ENCODE peak calls at places on chromosomes 4 and X, in five cellular contexts. One of them, this sample, is unnamed.

GRCh38 chr4:130336585-130337217 is 1240.7 kb downstream of the C4orf33 start:
- DNase-seq in coronary artery: no peak
- DNase-seq in dorsolateral prefrontal cortex: no peak
- DNase-seq in kidney: no peak
- DNase-seq in neural crest cell: no peak
- DNase-seq in this sample: no peak

GRCh38 chrX:519741-520140 is 110.8 kb upstream of the SHOX start:
- DNase-seq in kidney: no peak
- DNase-seq in coronary artery: no peak
- DNase-seq in dorsolateral prefrontal cortex: no peak
- DNase-seq in neural crest cell: no peak
- DNase-seq in this sample: no peak

GRCh38 chr4:138689593-138689992 is 326.0 kb upstream of the NOCT start:
- DNase-seq in kidney: no peak
- DNase-seq in dorsolateral prefrontal cortex: no peak
- DNase-seq in coronary artery: no peak
- DNase-seq in neural crest cell: no peak
- DNase-seq in this sample: no peak

GRCh38 chrX:12894074-12894691 is 12.2 kb upstream of the TLR8 start:
- DNase-seq in dorsolateral prefrontal cortex: peak
- DNase-seq in coronary artery: no peak
- DNase-seq in kidney: no peak
- DNase-seq in neural crest cell: peak
- DNase-seq in this sample: peak

GRCh38 chrX:69262036-69262905 is 97.0 kb upstream of the PJA1 start:
- DNase-seq in neural crest cell: no peak
- DNase-seq in coronary artery: no peak
- DNase-seq in dorsolateral prefrontal cortex: no peak
- DNase-seq in kidney: no peak
- DNase-seq in this sample: no peak

GRCh38 chrX:109624641-109625311 is at the start of gene KCNE5:
- DNase-seq in neural crest cell: peak
- DNase-seq in dorsolateral prefrontal cortex: no peak
- DNase-seq in coronary artery: no peak
- DNase-seq in kidney: peak
- DNase-seq in this sample: peak

GRCh38 chr4:5976921-5977320 is 41.3 kb downstream of the C4orf50 start:
- DNase-seq in kidney: peak
- DNase-seq in coronary artery: peak
- DNase-seq in dorsolateral prefrontal cortex: no peak
- DNase-seq in neural crest cell: no peak
- DNase-seq in this sample: no peak

GRCh38 chrX:1390621-1391369 is 1.1 kb downstream of the SLC25A6 start:
- DNase-seq in coronary artery: no peak
- DNase-seq in neural crest cell: no peak
- DNase-seq in kidney: peak
- DNase-seq in dorsolateral prefrontal cortex: peak
- DNase-seq in this sample: no peak

GRCh38 chrX:30504309-30504708 is 73.3 kb downstream of the TASL start:
- DNase-seq in kidney: no peak
- DNase-seq in dorsolateral prefrontal cortex: no peak
- DNase-seq in coronary artery: no peak
- DNase-seq in neural crest cell: no peak
- DNase-seq in this sample: no peak

GRCh38 chr4:175277816-175278215 is 359.7 kb downstream of the ADAM29 start:
- DNase-seq in dorsolateral prefrontal cortex: no peak
- DNase-seq in coronary artery: no peak
- DNase-seq in neural crest cell: no peak
- DNase-seq in kidney: no peak
- DNase-seq in this sample: no peak

GRCh38 chr4:105751718-105752299 is 43.2 kb downstream of the GSTCD start:
- DNase-seq in dorsolateral prefrontal cortex: no peak
- DNase-seq in kidney: no peak
- DNase-seq in neural crest cell: no peak
- DNase-seq in coronary artery: no peak
- DNase-seq in this sample: no peak

GRCh38 chr4:1401409-1402020 is 4.7 kb downstream of the NKX1-1 start:
- DNase-seq in coronary artery: peak
- DNase-seq in neural crest cell: no peak
- DNase-seq in kidney: peak
- DNase-seq in dorsolateral prefrontal cortex: no peak
- DNase-seq in this sample: peak

GRCh38 chr4:179417357-179417756 is 1975.1 kb upstream of the AGA start:
- DNase-seq in coronary artery: no peak
- DNase-seq in neural crest cell: no peak
- DNase-seq in kidney: no peak
- DNase-seq in dorsolateral prefrontal cortex: no peak
- DNase-seq in this sample: no peak

GRCh38 chr4:8352368-8353157 is 83.0 kb downstream of the HTRA3 start:
- DNase-seq in neural crest cell: no peak
- DNase-seq in kidney: peak
- DNase-seq in dorsolateral prefrontal cortex: no peak
- DNase-seq in coronary artery: no peak
- DNase-seq in this sample: no peak

GRCh38 chrX:39857780-39858179 is 240.0 kb downstream of the BCOR start:
- DNase-seq in coronary artery: no peak
- DNase-seq in dorsolateral prefrontal cortex: no peak
- DNase-seq in neural crest cell: no peak
- DNase-seq in kidney: no peak
- DNase-seq in this sample: no peak

GRCh38 chrX:53186363-53186762 is 38.6 kb downstream of the KDM5C start:
- DNase-seq in coronary artery: no peak
- DNase-seq in neural crest cell: no peak
- DNase-seq in kidney: no peak
- DNase-seq in dorsolateral prefrontal cortex: no peak
- DNase-seq in this sample: no peak

GRCh38 chrX:38172596-38172995 is 48.1 kb downstream of the SRPX start:
- DNase-seq in kidney: no peak
- DNase-seq in dorsolateral prefrontal cortex: no peak
- DNase-seq in neural crest cell: no peak
- DNase-seq in coronary artery: no peak
- DNase-seq in this sample: no peak

GRCh38 chrX:133364201-133364600 is 51.1 kb downstream of the GPC4 start:
- DNase-seq in neural crest cell: no peak
- DNase-seq in coronary artery: no peak
- DNase-seq in kidney: no peak
- DNase-seq in dorsolateral prefrontal cortex: no peak
- DNase-seq in this sample: no peak

GRCh38 chrX:141701081-141701480 is 2.5 kb upstream of the SPANXD start:
- DNase-seq in neural crest cell: no peak
- DNase-seq in coronary artery: no peak
- DNase-seq in dorsolateral prefrontal cortex: no peak
- DNase-seq in kidney: no peak
- DNase-seq in this sample: no peak

GRCh38 chrX:48649109-48649508 is 34.5 kb upstream of the WAS start:
- DNase-seq in neural crest cell: no peak
- DNase-seq in coronary artery: no peak
- DNase-seq in dorsolateral prefrontal cortex: no peak
- DNase-seq in kidney: no peak
- DNase-seq in this sample: no peak

GRCh38 chr4:84298023-84298718 is 200.9 kb downstream of the NKX6-1 start:
- DNase-seq in kidney: no peak
- DNase-seq in coronary artery: no peak
- DNase-seq in neural crest cell: no peak
- DNase-seq in dorsolateral prefrontal cortex: no peak
- DNase-seq in this sample: no peak

GRCh38 chr4:1625600-1626138 is 58.4 kb downstream of the FAM53A start:
- DNase-seq in neural crest cell: no peak
- DNase-seq in coronary artery: no peak
- DNase-seq in dorsolateral prefrontal cortex: no peak
- DNase-seq in kidney: no peak
- DNase-seq in this sample: no peak

GRCh38 chrX:47162927-47163583 is 18.0 kb downstream of the RBM10 start:
- DNase-seq in kidney: no peak
- DNase-seq in coronary artery: no peak
- DNase-seq in neural crest cell: no peak
- DNase-seq in dorsolateral prefrontal cortex: no peak
- DNase-seq in this sample: no peak

GRCh38 chr4:113908829-113909228 is 70.6 kb downstream of the ARSJ start:
- DNase-seq in dorsolateral prefrontal cortex: no peak
- DNase-seq in neural crest cell: no peak
- DNase-seq in coronary artery: no peak
- DNase-seq in kidney: no peak
- DNase-seq in this sample: no peak

GRCh38 chr4:166042510-166043055 is 169.5 kb downstream of the TLL1 start:
- DNase-seq in neural crest cell: no peak
- DNase-seq in kidney: no peak
- DNase-seq in dorsolateral prefrontal cortex: no peak
- DNase-seq in coronary artery: no peak
- DNase-seq in this sample: no peak

GRCh38 chr4:30989508-30989907 is 269.3 kb downstream of the PCDH7 start:
- DNase-seq in dorsolateral prefrontal cortex: no peak
- DNase-seq in neural crest cell: no peak
- DNase-seq in coronary artery: no peak
- DNase-seq in kidney: no peak
- DNase-seq in this sample: no peak

GRCh38 chr4:186297013-186297645 is 31.1 kb downstream of the F11 start:
- DNase-seq in neural crest cell: no peak
- DNase-seq in dorsolateral prefrontal cortex: no peak
- DNase-seq in coronary artery: no peak
- DNase-seq in kidney: no peak
- DNase-seq in this sample: peak

GRCh38 chrX:108582151-108582550 is 142.5 kb downstream of the COL4A5 start:
- DNase-seq in dorsolateral prefrontal cortex: peak
- DNase-seq in neural crest cell: peak
- DNase-seq in kidney: no peak
- DNase-seq in coronary artery: no peak
- DNase-seq in this sample: no peak

GRCh38 chr4:145937021-145937861 is 1.4 kb downstream of the ZNF827 start:
- DNase-seq in coronary artery: peak
- DNase-seq in dorsolateral prefrontal cortex: peak
- DNase-seq in neural crest cell: peak
- DNase-seq in kidney: peak
- DNase-seq in this sample: peak

GRCh38 chr4:82733636-82734035 is 65.0 kb downstream of the SCD5 start:
- DNase-seq in neural crest cell: no peak
- DNase-seq in kidney: no peak
- DNase-seq in coronary artery: no peak
- DNase-seq in dorsolateral prefrontal cortex: peak
- DNase-seq in this sample: no peak

GRCh38 chr4:69032847-69033638 is 63.2 kb upstream of the UGT2B7 start:
- DNase-seq in kidney: no peak
- DNase-seq in dorsolateral prefrontal cortex: no peak
- DNase-seq in neural crest cell: no peak
- DNase-seq in coronary artery: no peak
- DNase-seq in this sample: no peak

GRCh38 chrX:101208152-101208905 is 11.3 kb upstream of the DRP2 start:
- DNase-seq in neural crest cell: no peak
- DNase-seq in dorsolateral prefrontal cortex: no peak
- DNase-seq in coronary artery: no peak
- DNase-seq in kidney: no peak
- DNase-seq in this sample: no peak

GRCh38 chrX:101203782-101204351 is 15.7 kb upstream of the DRP2 start:
- DNase-seq in kidney: no peak
- DNase-seq in neural crest cell: no peak
- DNase-seq in coronary artery: no peak
- DNase-seq in dorsolateral prefrontal cortex: no peak
- DNase-seq in this sample: no peak

GRCh38 chrX:101210630-101211029 is 9.0 kb upstream of the DRP2 start:
- DNase-seq in dorsolateral prefrontal cortex: no peak
- DNase-seq in coronary artery: no peak
- DNase-seq in neural crest cell: no peak
- DNase-seq in kidney: no peak
- DNase-seq in this sample: no peak

GRCh38 chrX:101206471-101206870 is 13.1 kb upstream of the DRP2 start:
- DNase-seq in coronary artery: no peak
- DNase-seq in neural crest cell: no peak
- DNase-seq in kidney: no peak
- DNase-seq in dorsolateral prefrontal cortex: no peak
- DNase-seq in this sample: no peak
- TF ChIP-seq CTCF in coronary artery: no peak
- TF ChIP-seq CTCF in neural crest cell: peak
- TF ChIP-seq CTCF in kidney: peak
- TF ChIP-seq CTCF in dorsolateral prefrontal cortex: no peak
- TF ChIP-seq CTCF in this sample: no peak

DNA sequence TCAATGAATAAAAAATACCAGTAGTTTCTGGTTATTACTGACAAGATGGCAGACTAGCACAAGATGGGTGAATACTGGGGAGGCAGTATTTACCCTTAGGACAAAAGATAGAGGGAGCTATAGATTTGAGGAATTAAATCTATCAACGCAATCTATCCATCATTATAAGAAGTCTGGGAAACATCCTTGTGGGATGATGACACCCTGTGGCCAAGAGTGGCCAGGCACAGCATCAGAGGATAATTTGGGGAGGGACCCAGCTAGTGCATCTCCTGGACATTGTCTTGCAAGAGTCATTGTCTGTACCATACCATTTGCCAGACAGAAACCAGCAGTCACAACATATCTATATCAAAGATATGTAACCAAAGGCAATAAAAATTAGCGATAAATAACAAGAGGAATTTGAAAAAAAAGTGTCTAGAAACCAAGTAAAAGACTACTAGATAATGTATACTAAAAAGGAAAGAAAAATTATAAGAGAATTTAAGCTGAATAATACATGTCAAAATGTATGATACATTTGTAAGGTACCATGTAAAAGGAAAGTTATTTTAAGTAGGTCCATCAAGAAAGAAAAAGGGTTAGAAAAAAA is 22.9 kb downstream of the KCTD8 start:
- DNase-seq in coronary artery: no peak
- DNase-seq in neural crest cell: peak
- DNase-seq in kidney: no peak
- DNase-seq in dorsolateral prefrontal cortex: peak
- DNase-seq in this sample: peak
- TF ChIP-seq CTCF in coronary artery: no peak
- TF ChIP-seq CTCF in neural crest cell: peak
- TF ChIP-seq CTCF in kidney: peak
- TF ChIP-seq CTCF in dorsolateral prefrontal cortex: peak
- TF ChIP-seq CTCF in this sample: peak

GRCh38 chr4:89298788-89299152 is 8.8 kb downstream of the GPRIN3 start:
- DNase-seq in neural crest cell: no peak
- DNase-seq in kidney: no peak
- DNase-seq in dorsolateral prefrontal cortex: no peak
- DNase-seq in coronary artery: no peak
- DNase-seq in this sample: no peak
- TF ChIP-seq CTCF in neural crest cell: peak
- TF ChIP-seq CTCF in kidney: peak
- TF ChIP-seq CTCF in dorsolateral prefrontal cortex: no peak
- TF ChIP-seq CTCF in coronary artery: no peak
- TF ChIP-seq CTCF in this sample: no peak

GRCh38 chr4:183718876-183719275 is 59.8 kb downstream of the TRAPPC11 start:
- DNase-seq in dorsolateral prefrontal cortex: no peak
- DNase-seq in coronary artery: no peak
- DNase-seq in neural crest cell: no peak
- DNase-seq in kidney: no peak
- DNase-seq in this sample: no peak

GRCh38 chr4:183722738-183723560 is 63.9 kb downstream of the TRAPPC11 start:
- DNase-seq in kidney: peak
- DNase-seq in neural crest cell: peak
- DNase-seq in dorsolateral prefrontal cortex: no peak
- DNase-seq in coronary artery: no peak
- DNase-seq in this sample: peak

GRCh38 chr4:183716302-183716701 is 57.2 kb downstream of the TRAPPC11 start:
- DNase-seq in coronary artery: no peak
- DNase-seq in kidney: no peak
- DNase-seq in neural crest cell: no peak
- DNase-seq in dorsolateral prefrontal cortex: no peak
- DNase-seq in this sample: no peak

GRCh38 chr4:183723561-183724228 is 64.6 kb downstream of the TRAPPC11 start:
- DNase-seq in neural crest cell: no peak
- DNase-seq in dorsolateral prefrontal cortex: no peak
- DNase-seq in coronary artery: no peak
- DNase-seq in kidney: no peak
- DNase-seq in this sample: no peak

GRCh38 chr4:183721207-183722081 is 62.4 kb downstream of the TRAPPC11 start:
- DNase-seq in dorsolateral prefrontal cortex: no peak
- DNase-seq in coronary artery: no peak
- DNase-seq in kidney: peak
- DNase-seq in neural crest cell: no peak
- DNase-seq in this sample: peak
- TF ChIP-seq CTCF in dorsolateral prefrontal cortex: no peak
- TF ChIP-seq CTCF in coronary artery: no peak
- TF ChIP-seq CTCF in kidney: peak
- TF ChIP-seq CTCF in neural crest cell: peak
- TF ChIP-seq CTCF in this sample: no peak